ENCODE peak calls at places on chromosome 18, in seven cellular contexts. X, V, D, W, U, T and A are unnamed samples.

GRCh38 chr18:68662779-68663178 is 52.1 kb downstream of the TMX3 start:
- DNase-seq in X (no peak), V (no peak), D (peak; percentile 57), W (no peak), U (no peak), T (no peak), A (peak; percentile 36)

GRCh38 chr18:38539373-38539772 is 973.8 kb upstream of the CELF4 start:
- DNase-seq in X (no peak), V (no peak), D (no peak), W (no peak), U (no peak), T (no peak), A (no peak)

GRCh38 chr18:32674491-32674890 is 98.3 kb downstream of the KLHL14 start:
- DNase-seq in X (no peak), V (no peak), D (peak; percentile 10), W (no peak), U (no peak), T (no peak), A (no peak)

GRCh38 chr18:67783215-67783946 is 266.9 kb upstream of the DSEL start:
- DNase-seq in X (no peak), V (peak; percentile 41), D (peak; percentile 94), W (no peak), U (no peak), T (no peak), A (peak; percentile 92)

GRCh38 chr18:42654561-42654960 is 460.9 kb downstream of the RIT2 start:
- DNase-seq in X (no peak), V (no peak), D (no peak), W (no peak), U (no peak), T (no peak), A (no peak)

GRCh38 chr18:39742015-39742466 is 2176.4 kb upstream of the CELF4 start:
- DNase-seq in X (no peak), V (no peak), D (no peak), W (no peak), U (no peak), T (no peak), A (no peak)

GRCh38 chr18:3599861-3600260 is 149.9 kb downstream of the TGIF1 start:
- DNase-seq in X (no peak), V (no peak), D (no peak), W (no peak), U (no peak), T (no peak), A (no peak)

GRCh38 chr18:293557-293956 is 25.7 kb upstream of the THOC1 start:
- DNase-seq in X (no peak), V (no peak), D (peak; percentile 52), W (no peak), U (no peak), T (no peak), A (peak; percentile 64)

GRCh38 chr18:24659837-24660720 is 199.6 kb downstream of the HRH4 start:
- DNase-seq in X (peak; percentile 86), V (no peak), D (peak; percentile 39), W (peak; percentile 19), U (peak; percentile 44), T (no peak), A (peak; percentile 49)

GRCh38 chr18:11391636-11392035 is 217.8 kb upstream of the SLC35G4 start:
- DNase-seq in X (no peak), V (no peak), D (no peak), W (no peak), U (no peak), T (no peak), A (peak; percentile 17)

GRCh38 chr18:27062802-27063201 is 122.3 kb downstream of the CHST9 start:
- DNase-seq in X (no peak), V (no peak), D (no peak), W (no peak), U (no peak), T (no peak), A (no peak)

GRCh38 chr18:50131591-50131990 is 63.4 kb downstream of the MYO5B start:
- DNase-seq in X (no peak), V (no peak), D (no peak), W (no peak), U (no peak), T (no peak), A (no peak)

GRCh38 chr18:46518438-46518837 is 138.6 kb downstream of the LOXHD1 start:
- DNase-seq in X (no peak), V (no peak), D (no peak), W (no peak), U (no peak), T (no peak), A (no peak)

GRCh38 chr18:57516068-57516467 is 70.4 kb downstream of the FECH start:
- DNase-seq in X (no peak), V (no peak), D (no peak), W (no peak), U (no peak), T (no peak), A (no peak)

GRCh38 chr18:36899289-36899688 is 70.4 kb downstream of the KIAA1328 start:
- DNase-seq in X (no peak), V (no peak), D (peak; percentile 59), W (peak; percentile 18), U (no peak), T (no peak), A (peak; percentile 3)

DNA sequence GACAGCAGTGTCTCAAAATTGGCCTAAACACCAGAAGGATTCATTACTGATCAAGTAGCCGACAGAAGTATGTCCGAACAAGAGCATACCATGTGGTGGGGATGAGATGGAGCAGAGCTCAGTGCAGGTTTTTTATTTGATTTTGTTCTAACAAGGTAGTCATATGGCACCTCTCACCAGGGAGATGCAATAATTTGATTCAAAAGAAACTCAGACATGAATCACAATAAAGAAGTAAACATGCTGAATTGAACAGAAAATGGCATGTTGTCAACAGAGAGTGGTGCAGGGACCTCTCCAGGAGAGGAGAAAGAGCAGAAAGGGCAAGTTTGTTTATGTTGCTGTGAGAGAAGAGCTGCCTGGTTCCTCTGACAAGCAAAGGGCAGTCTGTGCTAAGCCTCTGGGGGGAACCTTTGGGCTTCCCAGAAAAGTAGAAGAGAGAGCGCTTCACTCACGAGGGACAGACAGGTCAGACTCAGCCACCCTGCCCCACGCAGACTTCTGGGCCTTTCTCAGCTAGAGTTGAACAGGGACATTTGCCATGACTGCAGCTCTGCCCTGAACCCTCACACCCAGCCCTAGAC is 351.3 kb upstream of the RAB12 start:
- DNase-seq in X (no peak), V (no peak), D (no peak), W (no peak), U (no peak), T (no peak), A (no peak)
- TF ChIP-seq CTCF in X (no peak), V (no peak), D (no peak), W (no peak), U (no peak), T (no peak), A (no peak)

DNA sequence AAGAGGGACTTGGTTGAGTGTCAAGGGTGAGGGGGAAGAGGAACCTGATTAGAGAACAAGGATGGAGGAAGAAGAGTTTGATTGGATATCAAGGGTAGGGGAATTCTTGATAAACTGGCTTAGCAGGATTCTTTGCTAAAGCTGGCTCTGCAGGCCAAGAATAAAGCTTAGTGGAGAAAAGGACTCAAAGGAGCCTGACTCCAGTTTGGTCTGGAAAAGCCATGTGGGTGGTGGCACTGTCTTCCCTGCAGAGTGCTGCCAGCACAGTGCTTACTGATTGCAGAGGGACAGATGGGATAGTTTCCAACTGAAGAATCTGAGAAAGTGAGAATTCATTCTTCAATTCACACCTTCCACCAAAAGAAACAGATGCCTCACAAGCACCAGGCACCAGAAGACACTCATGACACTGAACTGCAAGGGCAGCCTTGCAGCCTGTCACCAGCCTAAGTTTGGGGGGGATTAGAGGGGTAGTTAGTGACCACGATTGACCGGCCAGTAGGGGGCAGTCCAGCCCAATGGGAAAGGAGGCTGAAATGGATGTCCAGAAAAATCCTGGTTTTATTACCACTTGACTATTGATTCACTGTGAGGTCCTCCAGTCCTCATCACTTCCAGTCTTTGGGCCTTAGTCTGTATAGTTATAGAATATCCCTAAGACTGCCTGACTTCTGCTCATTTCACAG is 334.5 kb downstream of the SMAD2 start:
- DNase-seq in X (peak; percentile 52), V (no peak), D (peak; percentile 7), W (peak; percentile 2), U (no peak), T (no peak), A (no peak)
- TF ChIP-seq CTCF in X (no peak), V (peak; percentile 20), D (peak; percentile 40), W (peak; percentile 78), U (no peak), T (peak; percentile 37), A (no peak)

GRCh38 chr18:13110559-13110958 is 108.0 kb upstream of the LDLRAD4 start:
- DNase-seq in X (no peak), V (no peak), D (no peak), W (no peak), U (no peak), T (no peak), A (no peak)

GRCh38 chr18:13107074-13107473 is 111.5 kb upstream of the LDLRAD4 start:
- DNase-seq in X (no peak), V (no peak), D (peak; percentile 49), W (no peak), U (no peak), T (no peak), A (peak; percentile 16)

GRCh38 chr18:13108330-13108729 is 110.2 kb upstream of the LDLRAD4 start:
- DNase-seq in X (no peak), V (no peak), D (no peak), W (no peak), U (no peak), T (no peak), A (no peak)

DNA sequence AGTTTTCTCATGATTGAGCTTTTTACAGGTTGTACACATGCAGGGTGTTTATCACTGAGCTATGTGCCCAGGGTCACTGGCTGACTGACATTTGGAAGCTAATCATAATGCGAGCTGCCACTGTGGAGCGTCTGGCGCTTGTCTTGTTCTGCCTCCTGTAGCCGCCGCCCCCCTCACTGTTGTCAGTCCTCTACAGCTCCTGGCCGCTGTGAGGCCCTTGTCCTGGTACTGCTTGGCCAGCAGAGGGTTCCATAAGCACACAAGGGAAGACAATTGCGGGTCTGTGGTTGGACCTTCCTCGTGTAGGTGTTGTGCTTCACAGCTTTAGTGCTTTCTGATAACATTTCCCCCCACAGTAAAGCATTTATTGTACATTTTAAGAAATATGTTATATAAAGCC is 105.6 kb upstream of the LDLRAD4 start:
- DNase-seq in X (no peak), V (no peak), D (peak; percentile 39), W (no peak), U (peak; percentile 36), T (no peak), A (peak; percentile 44)
- TF ChIP-seq CTCF in X (no peak), V (peak; percentile 34), D (peak; percentile 19), W (no peak), U (peak; percentile 25), T (peak; percentile 22), A (peak; percentile 14)

DNA sequence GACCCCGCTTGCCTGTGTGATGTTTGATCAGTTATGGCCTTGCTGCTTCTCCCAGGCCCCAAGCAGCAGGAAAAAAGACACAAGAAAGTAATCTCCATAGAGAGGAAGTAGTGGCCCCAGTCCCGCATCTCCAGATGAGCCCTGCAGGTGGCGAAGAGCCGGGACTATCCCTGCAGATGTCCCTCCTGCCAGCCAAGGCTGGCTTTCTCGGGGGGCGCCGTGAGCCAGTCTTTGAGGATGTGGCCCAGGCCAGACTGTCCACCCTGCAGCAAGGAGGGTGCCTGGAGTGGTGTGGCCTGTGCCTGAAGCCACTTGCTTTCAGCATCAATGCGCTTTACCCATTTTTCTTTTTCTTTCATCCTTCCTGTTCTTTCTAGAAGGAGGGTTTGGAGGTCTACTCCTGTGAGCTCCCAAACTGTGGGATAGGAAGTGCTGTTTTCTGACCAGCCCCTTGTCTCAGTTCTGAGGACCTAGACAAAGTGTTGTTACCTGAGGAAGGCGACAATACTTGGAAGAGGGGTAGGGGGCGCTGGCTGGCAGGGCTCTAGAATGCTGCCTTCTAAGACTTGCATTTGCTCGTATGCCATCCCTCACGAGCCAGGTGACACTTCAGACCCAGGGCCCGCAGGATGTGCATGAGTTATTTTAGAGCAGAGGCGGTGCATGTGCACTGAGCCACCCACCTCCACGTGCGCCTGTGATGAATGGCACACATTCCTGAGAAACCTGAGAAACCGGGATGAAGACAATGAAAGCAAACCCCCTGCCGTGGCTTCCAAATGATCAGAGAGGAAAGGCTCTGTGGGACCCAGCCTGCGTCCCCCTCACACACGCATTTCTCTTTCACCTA is 255.8 kb downstream of the FBXO15 start:
- DNase-seq in X (no peak), V (no peak), D (peak; percentile 2), W (no peak), U (no peak), T (no peak), A (no peak)
- TF ChIP-seq CTCF in X (no peak), V (no peak), D (no peak), W (peak; percentile 7), U (no peak), T (no peak), A (no peak)